ENCODE peak calls at places on chromosomes 11 and 22, in four cellular contexts. I is H1, P is IMR-90, J is GM12878. U is an unnamed sample.

GRCh38 chr11:19869466-19869865 is 156.8 kb downstream of the NAV2 start:
- DNase-seq in I (no peak), P (no peak), J (no peak), U (no peak)

GRCh38 chr11:120597250-120597649 is 85.7 kb downstream of the GRIK4 start:
- DNase-seq in I (no peak), P (no peak), J (no peak), U (no peak)

GRCh38 chr11:1718326-1718725 is 21.3 kb downstream of the KRTAP5-6 start:
- DNase-seq in I (no peak), P (no peak), J (no peak), U (no peak)

GRCh38 chr11:59990421-59990820 is 26.6 kb upstream of the OOSP4B start:
- DNase-seq in I (no peak), P (no peak), J (no peak), U (no peak)

GRCh38 chr22:30044369-30044768 is 35.9 kb upstream of the HORMAD2 start:
- DNase-seq in I (no peak), P (peak; percentile 93), J (no peak), U (no peak)

GRCh38 chr11:114057605-114058004 is 1.9 kb upstream of the ZBTB16 start:
- DNase-seq in I (no peak), P (no peak), J (no peak), U (no peak)

GRCh38 chr11:48150213-48150612 is 66.4 kb upstream of the OR4B1 start:
- DNase-seq in I (no peak), P (peak; percentile 63), J (no peak), U (no peak)

GRCh38 chr11:8814209-8814922 is 96.6 kb upstream of the AKIP1 start:
- DNase-seq in I (no peak), P (no peak), J (no peak), U (no peak)

GRCh38 chr11:13256216-13256615 is 21.4 kb upstream of the BMAL1 start:
- DNase-seq in I (no peak), P (peak; percentile 41), J (no peak), U (no peak)

GRCh38 chr11:64334764-64335741 is 5.0 kb upstream of the CCDC88B start:
- DNase-seq in I (no peak), P (peak; percentile 96), J (peak; percentile 87), U (peak; percentile 97)

GRCh38 chr22:40247976-40248375 is 70.3 kb downstream of the TNRC6B start:
- DNase-seq in I (no peak), P (no peak), J (no peak), U (no peak)

GRCh38 chr11:102268083-102268984 is 49.0 kb upstream of the BIRC3 start:
- DNase-seq in I (peak; percentile 88), P (peak; percentile 55), J (peak; percentile 17), U (peak; percentile 98)

GRCh38 chr11:103035656-103036434 is 56.1 kb downstream of the DCUN1D5 start:
- DNase-seq in I (no peak), P (peak; percentile 86), J (peak; percentile 55), U (peak; percentile 39)

GRCh38 chr22:32794449-32795213 is 6.9 kb upstream of the TIMP3 start:
- DNase-seq in I (no peak), P (peak; percentile 54), J (no peak), U (no peak)

GRCh38 chr11:71064183-71064582 is 188.2 kb downstream of the SHANK2 start:
- DNase-seq in I (no peak), P (no peak), J (no peak), U (no peak)

DNA sequence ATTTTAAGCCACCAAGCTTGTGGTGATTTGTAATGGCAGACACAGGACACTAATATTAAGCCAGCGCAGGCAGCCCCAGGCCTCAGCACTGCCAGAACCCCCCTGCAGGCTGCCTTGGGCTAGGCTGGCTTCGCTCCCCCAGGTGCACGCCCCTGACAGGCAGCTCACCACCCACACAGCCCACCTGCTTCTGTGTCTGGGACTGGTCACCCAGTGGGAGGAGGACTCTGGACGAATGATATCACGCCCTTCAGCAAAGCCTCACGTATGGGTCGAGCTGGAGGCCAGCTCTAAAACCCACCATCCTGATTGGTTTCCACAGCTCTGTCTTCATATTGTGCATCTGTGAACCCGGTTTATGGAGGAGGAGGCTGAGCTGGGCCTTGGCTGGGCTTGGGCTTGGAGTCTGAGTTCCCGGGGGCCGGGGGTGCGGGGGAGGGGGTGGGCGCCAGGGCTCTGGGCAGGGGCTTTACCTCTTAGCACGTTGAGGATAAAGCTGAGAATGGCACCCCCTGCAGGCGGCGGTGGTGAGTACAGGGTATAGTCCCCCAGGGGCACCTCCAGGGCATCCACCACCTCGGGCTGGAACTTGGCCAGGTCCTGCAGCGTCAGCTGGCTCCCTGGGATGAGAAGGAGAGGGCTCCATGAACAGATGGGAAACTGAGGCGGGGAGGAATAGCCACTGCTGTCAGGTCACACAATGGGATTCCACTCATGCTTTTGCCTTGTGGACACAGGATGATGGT is 13.8 kb downstream of the GGT5 start:
- DNase-seq in I (peak; percentile 98), P (no peak), J (no peak), U (peak; percentile 65)
- TF ChIP-seq CHD1 in I (no peak), P (no peak), J (no peak), U (no peak)

GRCh38 chr11:4531666-4532065 is 13.3 kb upstream of the OR52M1 start:
- DNase-seq in I (no peak), P (no peak), J (no peak), U (no peak)
- TF ChIP-seq CHD1 in I (no peak), P (no peak), J (no peak), U (no peak)

GRCh38 chr11:118789501-118790356 is 1.2 kb downstream of the DDX6 start:
- DNase-seq in I (peak; percentile 49), P (no peak), J (peak; percentile 19), U (no peak)

GRCh38 chr11:118786657-118787056 is 4.3 kb downstream of the DDX6 start:
- DNase-seq in I (no peak), P (no peak), J (no peak), U (no peak)

GRCh38 chr11:118783724-118784495 is 7.1 kb downstream of the DDX6 start:
- DNase-seq in I (no peak), P (no peak), J (no peak), U (no peak)

GRCh38 chr11:118790357-118791014 is 478 bp downstream of the DDX6 start:
- DNase-seq in I (peak; percentile 76), P (peak; percentile 56), J (peak; percentile 26), U (no peak)

GRCh38 chr11:118785362-118785761 is 5.6 kb downstream of the DDX6 start:
- DNase-seq in I (no peak), P (peak; percentile 52), J (no peak), U (peak; percentile 45)
- TF ChIP-seq CHD1 in I (no peak), P (no peak), J (no peak), U (no peak)

DNA sequence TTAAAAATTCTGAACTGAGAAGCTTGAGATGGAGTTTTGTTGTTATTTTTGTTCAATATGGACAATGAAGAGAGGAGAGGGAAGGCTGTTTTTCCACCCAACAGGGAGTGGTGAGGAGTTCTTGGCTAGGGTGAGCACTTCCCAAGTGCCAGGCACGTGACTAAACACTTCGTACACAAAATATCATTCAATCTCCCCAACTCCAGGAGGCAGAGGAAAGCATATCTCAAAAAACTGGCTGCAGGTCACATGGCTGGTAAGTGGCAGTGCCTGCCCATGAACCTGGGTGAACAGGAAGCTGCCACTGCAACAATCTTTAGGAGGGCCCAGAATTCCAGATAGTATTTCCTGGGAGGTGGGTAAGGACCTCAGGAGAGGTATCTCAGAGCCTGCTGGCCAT is 11.6 kb downstream of the ELF5 start:
- DNase-seq in I (no peak), P (no peak), J (no peak), U (no peak)
- TF ChIP-seq CHD1 in I (no peak), P (no peak), J (no peak), U (no peak)

DNA sequence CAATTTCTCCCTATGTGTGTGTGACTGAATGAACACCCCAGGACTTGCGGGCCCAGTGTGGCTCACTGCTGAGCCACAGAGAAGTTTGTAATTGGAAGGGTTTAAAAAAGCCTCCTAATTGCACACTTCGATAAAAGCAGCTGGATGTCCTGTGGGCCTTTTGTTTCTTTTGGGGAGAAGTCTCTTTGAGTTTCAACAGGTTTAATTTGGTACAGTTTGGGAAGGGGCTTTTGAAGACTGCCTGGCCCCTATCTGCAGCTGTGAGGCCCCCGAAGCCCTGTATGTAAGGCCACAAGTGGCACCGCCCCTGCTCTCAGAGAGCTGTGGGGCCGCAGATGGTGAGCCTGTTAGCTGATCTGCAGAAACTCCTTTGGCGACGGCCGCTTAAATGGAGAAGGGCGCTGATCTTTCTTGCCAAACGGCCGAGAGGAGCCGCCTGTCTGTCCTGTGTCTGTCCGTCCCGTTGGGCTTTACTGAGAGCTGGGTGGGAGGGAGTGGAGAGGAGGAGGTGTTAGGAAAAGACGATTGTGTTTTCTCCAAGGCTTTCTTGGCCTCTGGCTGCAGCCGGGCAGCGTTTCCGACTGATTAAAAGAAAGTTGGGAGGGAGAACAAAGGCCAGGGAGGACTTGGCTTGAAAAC is 2.1 kb downstream of the FBLN1 start:
- DNase-seq in I (peak; percentile 60), P (peak; percentile 37), J (no peak), U (no peak)
- TF ChIP-seq CHD1 in I (no peak), P (no peak), J (no peak), U (no peak)

GRCh38 chr11:34643846-34644245 is 23.0 kb downstream of the EHF start:
- DNase-seq in I (no peak), P (no peak), J (no peak), U (no peak)

GRCh38 chr11:34647532-34647931 is 26.6 kb downstream of the EHF start:
- DNase-seq in I (no peak), P (peak; percentile 5), J (no peak), U (no peak)

GRCh38 chr11:34646431-34646830 is 25.5 kb downstream of the EHF start:
- DNase-seq in I (no peak), P (no peak), J (no peak), U (no peak)

GRCh38 chr11:34647131-34647530 is 26.2 kb downstream of the EHF start:
- DNase-seq in I (no peak), P (peak; percentile 34), J (no peak), U (no peak)

GRCh38 chr11:34644669-34645406 is 23.9 kb downstream of the EHF start:
- DNase-seq in I (no peak), P (peak; percentile 89), J (no peak), U (no peak)
- TF ChIP-seq CHD1 in I (no peak), P (no peak), J (no peak), U (no peak)

GRCh38 chr22:36761553-36762240 is 14.2 kb downstream of the IFT27 start:
- DNase-seq in I (no peak), P (no peak), J (no peak), U (no peak)
- TF ChIP-seq CHD1 in I (no peak), P (no peak), J (no peak), U (no peak)

GRCh38 chr11:11995601-11996000 is 12.8 kb downstream of the DKK3 start:
- DNase-seq in I (no peak), P (no peak), J (no peak), U (no peak)
- TF ChIP-seq CHD1 in I (no peak), P (no peak), J (no peak), U (no peak)

U was measured in K562.